ENCODE peak calls at places on chromosomes 4 and X, in ten cellular contexts. One of them, this sample, is unnamed.

GRCh38 chr4:15654556-15655222 is 468 bp downstream of the FBXL5 start:
- DNase-seq in T-helper 2 cell: peak; percentile 18
- DNase-seq in MV-4-11: no peak
- DNase-seq in GM18507: peak; percentile 9
- DNase-seq in mammary epithelial cell: peak; percentile 38
- DNase-seq in activated gamma-delta T cell treated with anti-CD3 and anti-CD28 coated beads, Interleukin-2, amount 50 U/mL, for 16 hours: peak; percentile 14
- DNase-seq in endothelial cell of umbilical vein: peak; percentile 61
- DNase-seq in omental fat pad: no peak
- DNase-seq in RWPE1: peak; percentile 31
- DNase-seq in GM04503: no peak
- DNase-seq in this sample: no peak

GRCh38 chr4:40530961-40531635 is 98.6 kb downstream of the RBM47 start:
- DNase-seq in T-helper 2 cell: no peak
- DNase-seq in MV-4-11: no peak
- DNase-seq in GM18507: no peak
- DNase-seq in mammary epithelial cell: no peak
- DNase-seq in activated gamma-delta T cell treated with anti-CD3 and anti-CD28 coated beads, Interleukin-2, amount 50 U/mL, for 16 hours: no peak
- DNase-seq in endothelial cell of umbilical vein: no peak
- DNase-seq in omental fat pad: no peak
- DNase-seq in RWPE1: no peak
- DNase-seq in GM04503: no peak
- DNase-seq in this sample: no peak

GRCh38 chr4:140156529-140157171 is 2.7 kb upstream of the MAML3 start:
- DNase-seq in T-helper 2 cell: no peak
- DNase-seq in MV-4-11: peak; percentile 69
- DNase-seq in GM18507: no peak
- DNase-seq in mammary epithelial cell: no peak
- DNase-seq in activated gamma-delta T cell treated with anti-CD3 and anti-CD28 coated beads, Interleukin-2, amount 50 U/mL, for 16 hours: no peak
- DNase-seq in endothelial cell of umbilical vein: no peak
- DNase-seq in omental fat pad: no peak
- DNase-seq in RWPE1: no peak
- DNase-seq in GM04503: no peak
- DNase-seq in this sample: peak; percentile 9

GRCh38 chr4:89598602-89599001 is 238.4 kb downstream of the SNCA start:
- DNase-seq in T-helper 2 cell: no peak
- DNase-seq in MV-4-11: no peak
- DNase-seq in GM18507: no peak
- DNase-seq in mammary epithelial cell: peak; percentile 11
- DNase-seq in activated gamma-delta T cell treated with anti-CD3 and anti-CD28 coated beads, Interleukin-2, amount 50 U/mL, for 16 hours: no peak
- DNase-seq in endothelial cell of umbilical vein: peak; percentile 64
- DNase-seq in omental fat pad: no peak
- DNase-seq in RWPE1: peak; percentile 28
- DNase-seq in GM04503: no peak
- DNase-seq in this sample: no peak

GRCh38 chr4:139857021-139857420 is 191.4 kb downstream of the MGST2 start:
- DNase-seq in T-helper 2 cell: no peak
- DNase-seq in MV-4-11: peak; percentile 73
- DNase-seq in GM18507: no peak
- DNase-seq in mammary epithelial cell: no peak
- DNase-seq in activated gamma-delta T cell treated with anti-CD3 and anti-CD28 coated beads, Interleukin-2, amount 50 U/mL, for 16 hours: no peak
- DNase-seq in endothelial cell of umbilical vein: peak; percentile 29
- DNase-seq in omental fat pad: no peak
- DNase-seq in RWPE1: no peak
- DNase-seq in GM04503: no peak
- DNase-seq in this sample: no peak

GRCh38 chr4:118282692-118283091 is 70.1 kb downstream of the PRSS12 start:
- DNase-seq in T-helper 2 cell: no peak
- DNase-seq in MV-4-11: peak; percentile 91
- DNase-seq in GM18507: no peak
- DNase-seq in mammary epithelial cell: peak; percentile 88
- DNase-seq in activated gamma-delta T cell treated with anti-CD3 and anti-CD28 coated beads, Interleukin-2, amount 50 U/mL, for 16 hours: no peak
- DNase-seq in endothelial cell of umbilical vein: no peak
- DNase-seq in omental fat pad: no peak
- DNase-seq in RWPE1: peak; percentile 41
- DNase-seq in GM04503: no peak
- DNase-seq in this sample: no peak

GRCh38 chr4:139278956-139279722 is 886 bp downstream of the MGARP start:
- DNase-seq in T-helper 2 cell: no peak
- DNase-seq in MV-4-11: no peak
- DNase-seq in GM18507: no peak
- DNase-seq in mammary epithelial cell: no peak
- DNase-seq in activated gamma-delta T cell treated with anti-CD3 and anti-CD28 coated beads, Interleukin-2, amount 50 U/mL, for 16 hours: no peak
- DNase-seq in endothelial cell of umbilical vein: peak; percentile 68
- DNase-seq in omental fat pad: no peak
- DNase-seq in RWPE1: no peak
- DNase-seq in GM04503: no peak
- DNase-seq in this sample: no peak

GRCh38 chrX:48919360-48919821 is 567 bp upstream of the PIM2 start:
- DNase-seq in T-helper 2 cell: no peak
- DNase-seq in MV-4-11: no peak
- DNase-seq in GM18507: no peak
- DNase-seq in mammary epithelial cell: no peak
- DNase-seq in activated gamma-delta T cell treated with anti-CD3 and anti-CD28 coated beads, Interleukin-2, amount 50 U/mL, for 16 hours: no peak
- DNase-seq in endothelial cell of umbilical vein: no peak
- DNase-seq in omental fat pad: no peak
- DNase-seq in RWPE1: peak; percentile 8
- DNase-seq in GM04503: no peak
- DNase-seq in this sample: no peak

GRCh38 chrX:28158019-28158777 is 176.9 kb upstream of the DCAF8L1 start:
- DNase-seq in T-helper 2 cell: no peak
- DNase-seq in MV-4-11: no peak
- DNase-seq in GM18507: no peak
- DNase-seq in mammary epithelial cell: no peak
- DNase-seq in activated gamma-delta T cell treated with anti-CD3 and anti-CD28 coated beads, Interleukin-2, amount 50 U/mL, for 16 hours: no peak
- DNase-seq in endothelial cell of umbilical vein: no peak
- DNase-seq in omental fat pad: no peak
- DNase-seq in RWPE1: no peak
- DNase-seq in GM04503: no peak
- DNase-seq in this sample: no peak

This sample was measured in activated T-helper 1 cell treated with anti-CD3 and anti-CD28 coated beads, Interleukin-12 subunit alpha, Interleukin-12 subunit beta, Interleukin-2, Interleukin-4 antibody, amounts not matched to agents 30 ng/mL and 10 ng/mL and 1 ng/mL, durations not matched to agents 14 hours and 24 hours and 36 hours.